ENCODE peak calls at places on chromosome 2, in nine cellular contexts. T is GM10248; W is spleen; S is activated CD4-positive, alpha-beta T cell treated with anti-CD3 and anti-CD28 coated beads, Interleukin-2, amount 50 U/mL, for 24 hours; L is brain microvascular endothelial cell; X is HFF-Myc; R is LoVo; Y is NCI-H2107; O is NCI-H1048. M is an unnamed sample.

GRCh38 chr2:20640411-20641122 is 10.3 kb downstream of the HS1BP3 start:
- DNase-seq in T (no peak), W (no peak), S (no peak), L (no peak), X (no peak), R (no peak), Y (no peak), O (no peak), M (no peak)

GRCh38 chr2:203636896-203637818 is 69.3 kb upstream of the CD28 start:
- DNase-seq in T (no peak), W (no peak), S (no peak), L (no peak), X (no peak), R (no peak), Y (no peak), O (no peak), M (no peak)

GRCh38 chr2:232239956-232240681 is 138.4 kb upstream of the ALPP start:
- DNase-seq in T (no peak), W (no peak), S (no peak), L (no peak), X (no peak), R (no peak), Y (no peak), O (no peak), M (no peak)

GRCh38 chr2:70549962-70550361 is 3.7 kb downstream of the TGFA start:
- DNase-seq in T (no peak), W (no peak), S (no peak), L (no peak), X (no peak), R (no peak), Y (no peak), O (no peak), M (no peak)

GRCh38 chr2:219386532-219387280 is 1.0 kb downstream of the DNPEP start:
- DNase-seq in T (no peak), W (peak), S (no peak), L (no peak), X (no peak), R (no peak), Y (no peak), O (no peak), M (no peak)

GRCh38 chr2:204645018-204645775 is 99.9 kb downstream of the PARD3B start:
- DNase-seq in T (no peak), W (no peak), S (no peak), L (peak), X (no peak), R (no peak), Y (no peak), O (no peak), M (peak)

GRCh38 chr2:172119089-172119488 is 16.4 kb upstream of the DLX2 start:
- DNase-seq in T (no peak), W (no peak), S (no peak), L (no peak), X (no peak), R (no peak), Y (no peak), O (no peak), M (peak)

GRCh38 chr2:129764376-129765325 is 214.8 kb upstream of the RAB6C start:
- DNase-seq in T (no peak), W (no peak), S (no peak), L (no peak), X (no peak), R (no peak), Y (no peak), O (no peak), M (no peak)

GRCh38 chr2:18975506-18975905 is 382.9 kb downstream of the OSR1 start:
- DNase-seq in T (no peak), W (no peak), S (no peak), L (no peak), X (no peak), R (no peak), Y (no peak), O (no peak), M (no peak)

GRCh38 chr2:31558401-31559295 is 22.1 kb downstream of the SRD5A2 start:
- DNase-seq in T (no peak), W (no peak), S (no peak), L (peak), X (peak), R (no peak), Y (no peak), O (no peak), M (no peak)

GRCh38 chr2:237885931-237886701 is 26.7 kb downstream of the RAMP1 start:
- DNase-seq in T (no peak), W (peak), S (no peak), L (no peak), X (no peak), R (no peak), Y (no peak), O (no peak), M (no peak)

GRCh38 chr2:231926761-231927565 is 767 bp upstream of the NPPC start:
- DNase-seq in T (peak), W (peak), S (peak), L (no peak), X (no peak), R (no peak), Y (peak), O (no peak), M (no peak)

GRCh38 chr2:237743561-237744269 is 54.9 kb upstream of the RBM44 start:
- DNase-seq in T (no peak), W (no peak), S (no peak), L (peak), X (no peak), R (no peak), Y (no peak), O (no peak), M (peak)

GRCh38 chr2:233210843-233211600 is 40.5 kb upstream of the ATG16L1 start:
- DNase-seq in T (no peak), W (peak), S (no peak), L (peak), X (peak), R (peak), Y (no peak), O (no peak), M (peak)

GRCh38 chr2:128303095-128303791 is 15.4 kb downstream of the HS6ST1 start:
- DNase-seq in T (no peak), W (peak), S (no peak), L (no peak), X (no peak), R (no peak), Y (no peak), O (no peak), M (no peak)

GRCh38 chr2:172196768-172197322 is 94.1 kb upstream of the DLX2 start:
- DNase-seq in T (no peak), W (peak), S (no peak), L (peak), X (no peak), R (peak), Y (no peak), O (no peak), M (peak)

GRCh38 chr2:235218486-235218907 is 266.7 kb downstream of the SH3BP4 start:
- DNase-seq in T (no peak), W (no peak), S (no peak), L (no peak), X (no peak), R (no peak), Y (no peak), O (no peak), M (no peak)

GRCh38 chr2:230643576-230644291 is 68.9 kb upstream of the CAB39 start:
- DNase-seq in T (peak), W (peak), S (no peak), L (no peak), X (no peak), R (no peak), Y (no peak), O (no peak), M (no peak)

GRCh38 chr2:207640661-207641060 is 15.5 kb upstream of the METTL21A start:
- DNase-seq in T (no peak), W (no peak), S (no peak), L (no peak), X (no peak), R (no peak), Y (no peak), O (no peak), M (no peak)

GRCh38 chr2:174952607-174953006 is 52.6 kb downstream of the CHN1 start:
- DNase-seq in T (no peak), W (no peak), S (no peak), L (no peak), X (peak), R (no peak), Y (no peak), O (no peak), M (no peak)

GRCh38 chr2:64696631-64697030 is 42.9 kb upstream of the SERTAD2 start:
- DNase-seq in T (no peak), W (no peak), S (no peak), L (no peak), X (no peak), R (no peak), Y (no peak), O (no peak), M (no peak)

GRCh38 chr2:179238027-179238426 is 26.6 kb downstream of the SESTD1 start:
- DNase-seq in T (no peak), W (no peak), S (no peak), L (no peak), X (no peak), R (no peak), Y (no peak), O (no peak), M (no peak)

GRCh38 chr2:96176661-96177060 is 31.4 kb upstream of the DUSP2 start:
- DNase-seq in T (no peak), W (no peak), S (no peak), L (no peak), X (no peak), R (no peak), Y (no peak), O (no peak), M (no peak)

GRCh38 chr2:232876071-232876977 is 6.3 kb downstream of the SNORC start:
- DNase-seq in T (peak), W (no peak), S (no peak), L (no peak), X (no peak), R (peak), Y (no peak), O (no peak), M (no peak)

GRCh38 chr2:175156534-175156933 is 11.5 kb downstream of the ATF2 start:
- DNase-seq in T (no peak), W (no peak), S (no peak), L (no peak), X (no peak), R (peak), Y (no peak), O (no peak), M (peak)

GRCh38 chr2:71617266-71617665 is 163.9 kb downstream of the DYSF start:
- DNase-seq in T (no peak), W (no peak), S (no peak), L (no peak), X (no peak), R (no peak), Y (no peak), O (no peak), M (no peak)

GRCh38 chr2:230156782-230157181 is 63.0 kb downstream of the SP110 start:
- DNase-seq in T (no peak), W (no peak), S (no peak), L (no peak), X (no peak), R (no peak), Y (no peak), O (no peak), M (no peak)

GRCh38 chr2:140718999-140719398 is 1411.8 kb downstream of the LRP1B start:
- DNase-seq in T (no peak), W (no peak), S (no peak), L (no peak), X (no peak), R (no peak), Y (no peak), O (no peak), M (no peak)

GRCh38 chr2:143649226-143649625 is 520.0 kb downstream of the ARHGAP15 start:
- DNase-seq in T (no peak), W (no peak), S (no peak), L (no peak), X (no peak), R (no peak), Y (no peak), O (no peak), M (no peak)

GRCh38 chr2:105972226-105972625 is 221.9 kb downstream of the UXS1 start:
- DNase-seq in T (no peak), W (no peak), S (no peak), L (no peak), X (no peak), R (no peak), Y (no peak), O (no peak), M (no peak)

GRCh38 chr2:108570416-108570815 is 36.1 kb downstream of the LIMS1 start:
- DNase-seq in T (no peak), W (no peak), S (no peak), L (peak), X (no peak), R (peak), Y (no peak), O (no peak), M (peak)

GRCh38 chr2:216777637-216778273 is 82.1 kb downstream of the TNP1 start:
- DNase-seq in T (peak), W (no peak), S (no peak), L (peak), X (peak), R (peak), Y (no peak), O (peak), M (peak)

GRCh38 chr2:136051001-136051724 is 65.7 kb upstream of the DARS1 start:
- DNase-seq in T (no peak), W (no peak), S (no peak), L (no peak), X (no peak), R (no peak), Y (no peak), O (no peak), M (no peak)

GRCh38 chr2:157261199-157261782 is 3.8 kb downstream of the GALNT5 start:
- DNase-seq in T (peak), W (no peak), S (peak), L (peak), X (peak), R (peak), Y (no peak), O (no peak), M (peak)

GRCh38 chr2:78992451-78992806 is 33.1 kb upstream of the REG3G start:
- DNase-seq in T (peak), W (no peak), S (no peak), L (no peak), X (no peak), R (no peak), Y (no peak), O (no peak), M (no peak)

GRCh38 chr2:112061299-112061698 is 6.2 kb downstream of the TMEM87B start:
- DNase-seq in T (no peak), W (no peak), S (no peak), L (no peak), X (no peak), R (no peak), Y (no peak), O (no peak), M (no peak)

GRCh38 chr2:180905002-180905401 is 75.4 kb upstream of the UBE2E3 start:
- DNase-seq in T (no peak), W (no peak), S (no peak), L (no peak), X (no peak), R (no peak), Y (no peak), O (no peak), M (no peak)

GRCh38 chr2:188512456-188512855 is 220.8 kb downstream of the GULP1 start:
- DNase-seq in T (no peak), W (no peak), S (no peak), L (no peak), X (peak), R (peak), Y (no peak), O (no peak), M (peak)